ENCODE peak calls at places on chromosomes 5 and 9, in six cellular contexts. U, K, M, Z, L and V are unnamed samples.

GRCh38 chr5:14676320-14676719 is 11.8 kb downstream of the OTULIN start:
- DNase-seq in U (no peak), K (no peak), M (no peak), Z (no peak), L (peak), V (no peak)

GRCh38 chr9:125509476-125509875 is 197.5 kb downstream of the MAPKAP1 start:
- DNase-seq in U (no peak), K (no peak), M (no peak), Z (no peak), L (no peak), V (no peak)

GRCh38 chr5:137218471-137218870 is 280.7 kb downstream of the SPOCK1 start:
- DNase-seq in U (no peak), K (no peak), M (no peak), Z (no peak), L (no peak), V (no peak)

GRCh38 chr5:72268753-72269410 is 51.2 kb downstream of the MRPS27 start:
- DNase-seq in U (peak), K (peak), M (peak), Z (no peak), L (peak), V (peak)

GRCh38 chr5:3027185-3027865 is 275.8 kb upstream of the IRX2 start:
- DNase-seq in U (no peak), K (no peak), M (no peak), Z (no peak), L (no peak), V (no peak)

GRCh38 chr9:72983056-72983455 is 30.2 kb upstream of the ALDH1A1 start:
- DNase-seq in U (no peak), K (no peak), M (peak), Z (no peak), L (no peak), V (no peak)

GRCh38 chr5:153489611-153490010 is 859 bp upstream of the GRIA1 start:
- DNase-seq in U (no peak), K (no peak), M (no peak), Z (no peak), L (no peak), V (no peak)

GRCh38 chr5:153212471-153212870 is 278.0 kb upstream of the GRIA1 start:
- DNase-seq in U (no peak), K (no peak), M (no peak), Z (no peak), L (no peak), V (no peak)

GRCh38 chr5:150121448-150122157 is 34.0 kb downstream of the PDGFRB start:
- DNase-seq in U (no peak), K (no peak), M (no peak), Z (no peak), L (no peak), V (no peak)

GRCh38 chr9:83449166-83449565 is 89.0 kb downstream of the FRMD3 start:
- DNase-seq in U (no peak), K (no peak), M (no peak), Z (no peak), L (no peak), V (no peak)

GRCh38 chr5:155222393-155222792 is 208.8 kb downstream of the KIF4B start:
- DNase-seq in U (no peak), K (no peak), M (no peak), Z (no peak), L (no peak), V (no peak)

GRCh38 chr9:121133104-121133816 is 58.5 kb downstream of the CNTRL start:
- DNase-seq in U (no peak), K (peak), M (peak), Z (no peak), L (peak), V (no peak)

GRCh38 chr9:92100237-92100911 is 14.8 kb downstream of the SPTLC1 start:
- DNase-seq in U (peak), K (no peak), M (no peak), Z (no peak), L (no peak), V (peak)

GRCh38 chr5:102341918-102342317 is 45.8 kb upstream of the SLCO4C1 start:
- DNase-seq in U (no peak), K (no peak), M (no peak), Z (no peak), L (no peak), V (no peak)

GRCh38 chr9:136318769-136319241 is 8.5 kb upstream of the GPSM1 start:
- DNase-seq in U (no peak), K (no peak), M (no peak), Z (no peak), L (no peak), V (no peak)

GRCh38 chr5:122415481-122416120 is 103.6 kb downstream of the SNCAIP start:
- DNase-seq in U (peak), K (peak), M (peak), Z (no peak), L (peak), V (peak)

GRCh38 chr9:110180713-110181434 is 27.1 kb downstream of the C9orf152 start:
- DNase-seq in U (no peak), K (no peak), M (peak), Z (no peak), L (no peak), V (no peak)

GRCh38 chr5:58582004-58582403 is 871 bp upstream of the RAB3C start:
- DNase-seq in U (no peak), K (peak), M (no peak), Z (no peak), L (no peak), V (no peak)

GRCh38 chr5:152606739-152607138 is 201.7 kb upstream of the NMUR2 start:
- DNase-seq in U (no peak), K (no peak), M (no peak), Z (no peak), L (no peak), V (no peak)

GRCh38 chr9:306907-307306 is 92.2 kb downstream of the DOCK8 start:
- DNase-seq in U (no peak), K (peak), M (peak), Z (no peak), L (peak), V (no peak)

GRCh38 chr5:175494271-175495183 is 16.2 kb downstream of the SFXN1 start:
- DNase-seq in U (no peak), K (no peak), M (no peak), Z (no peak), L (no peak), V (no peak)

GRCh38 chr9:89319015-89319905 is 960 bp downstream of the SECISBP2 start:
- DNase-seq in U (no peak), K (no peak), M (no peak), Z (no peak), L (no peak), V (no peak)

GRCh38 chr9:24118170-24118569 is 292.1 kb upstream of the ELAVL2 start:
- DNase-seq in U (no peak), K (no peak), M (no peak), Z (no peak), L (no peak), V (no peak)

GRCh38 chr9:99724640-99725039 is 97.0 kb upstream of the NR4A3 start:
- DNase-seq in U (no peak), K (no peak), M (no peak), Z (no peak), L (no peak), V (no peak)

GRCh38 chr9:99721898-99722297 is 99.8 kb upstream of the NR4A3 start:
- DNase-seq in U (no peak), K (no peak), M (no peak), Z (no peak), L (no peak), V (no peak)

GRCh38 chr9:99722852-99723251 is 98.8 kb upstream of the NR4A3 start:
- DNase-seq in U (no peak), K (no peak), M (no peak), Z (no peak), L (no peak), V (no peak)

GRCh38 chr9:99725852-99726251 is 95.8 kb upstream of the NR4A3 start:
- DNase-seq in U (no peak), K (no peak), M (no peak), Z (no peak), L (no peak), V (no peak)

GRCh38 chr9:99720455-99721050 is 101.1 kb upstream of the NR4A3 start:
- DNase-seq in U (no peak), K (no peak), M (no peak), Z (peak), L (no peak), V (no peak)
- TF ChIP-seq ATF3 in U (no peak), K (no peak), M (no peak), Z (no peak), L (no peak), V (no peak)

DNA sequence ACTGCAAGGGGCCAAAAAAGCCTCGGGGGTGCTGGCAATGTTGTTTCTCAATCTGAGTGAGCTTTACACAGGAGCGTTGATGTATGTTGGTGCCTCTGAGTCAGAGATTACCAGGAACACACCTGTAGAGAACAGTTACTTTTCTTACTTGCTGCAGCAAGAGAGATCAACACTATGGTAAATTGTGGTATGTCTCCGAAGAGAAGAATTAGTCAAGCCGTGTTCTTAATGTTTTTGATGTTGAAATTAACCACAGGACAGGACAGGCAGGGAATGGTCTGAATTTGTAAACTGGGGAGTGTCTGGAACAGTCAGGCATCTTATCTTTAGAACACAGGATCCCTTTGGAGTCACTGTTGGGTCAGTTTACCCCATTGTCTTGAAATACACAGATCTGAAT is 285.7 kb downstream of the DNAH5 start:
- DNase-seq in U (no peak), K (no peak), M (no peak), Z (no peak), L (no peak), V (no peak)
- TF ChIP-seq ATF3 in U (no peak), K (no peak), M (no peak), Z (no peak), L (no peak), V (no peak)

GRCh38 chr9:132942541-132943182 is 1.8 kb downstream of the TSC1 start:
- DNase-seq in U (no peak), K (no peak), M (no peak), Z (no peak), L (no peak), V (no peak)
- TF ChIP-seq ATF3 in U (no peak), K (no peak), M (no peak), Z (no peak), L (no peak), V (no peak)

GRCh38 chr5:105616599-105616998 is 2054.0 kb upstream of the NUDT12 start:
- DNase-seq in U (no peak), K (no peak), M (no peak), Z (no peak), L (no peak), V (no peak)
- TF ChIP-seq ATF3 in U (no peak), K (no peak), M (no peak), Z (no peak), L (no peak), V (no peak)

GRCh38 chr9:96498796-96499195 is 48.8 kb downstream of the HABP4 start:
- DNase-seq in U (no peak), K (no peak), M (no peak), Z (no peak), L (no peak), V (no peak)
- TF ChIP-seq ATF3 in U (no peak), K (no peak), M (no peak), Z (no peak), L (no peak), V (no peak)

DNA sequence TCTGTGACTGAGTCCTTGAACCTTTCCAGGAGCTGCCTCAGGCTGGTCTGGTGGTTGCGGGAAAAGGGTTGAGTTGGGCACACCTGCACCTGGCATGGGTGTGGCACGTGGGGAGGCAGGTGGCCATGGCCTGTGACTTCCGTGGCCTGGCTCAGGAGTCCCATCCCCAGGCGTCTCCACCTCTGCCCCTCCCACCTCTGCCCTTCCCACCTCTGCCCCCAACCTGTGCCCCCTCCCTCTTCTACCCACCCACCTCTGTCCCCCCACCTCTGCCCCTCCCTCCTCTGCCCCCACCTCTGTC is 1.9 kb upstream of the QRFP start:
- DNase-seq in U (no peak), K (no peak), M (no peak), Z (no peak), L (peak), V (no peak)
- TF ChIP-seq ATF3 in U (no peak), K (no peak), M (no peak), Z (no peak), L (no peak), V (no peak)

GRCh38 chr9:16293610-16294009 is 576.9 kb downstream of the BNC2 start:
- DNase-seq in U (no peak), K (no peak), M (no peak), Z (no peak), L (no peak), V (no peak)

GRCh38 chr9:16290169-16290568 is 580.3 kb downstream of the BNC2 start:
- DNase-seq in U (no peak), K (no peak), M (no peak), Z (peak), L (no peak), V (no peak)

GRCh38 chr9:16289639-16290038 is 580.8 kb downstream of the BNC2 start:
- DNase-seq in U (no peak), K (no peak), M (no peak), Z (peak), L (no peak), V (no peak)

GRCh38 chr9:16291921-16292320 is 578.5 kb downstream of the BNC2 start:
- DNase-seq in U (no peak), K (no peak), M (no peak), Z (no peak), L (no peak), V (no peak)

GRCh38 chr9:16294371-16294770 is 576.1 kb downstream of the BNC2 start:
- DNase-seq in U (no peak), K (no peak), M (no peak), Z (no peak), L (no peak), V (no peak)
- TF ChIP-seq ATF3 in U (no peak), K (no peak), M (no peak), Z (no peak), L (no peak), V (no peak)

GRCh38 chr5:344668-345067 is 23.2 kb downstream of the AHRR start:
- DNase-seq in U (no peak), K (no peak), M (no peak), Z (no peak), L (no peak), V (no peak)

GRCh38 chr5:345404-346195 is 24.1 kb downstream of the AHRR start:
- DNase-seq in U (no peak), K (no peak), M (no peak), Z (no peak), L (peak), V (peak)

GRCh38 chr5:346229-346935 is 24.9 kb downstream of the AHRR start:
- DNase-seq in U (no peak), K (no peak), M (no peak), Z (no peak), L (peak), V (peak)

GRCh38 chr5:342501-343460 is 21.3 kb downstream of the AHRR start:
- DNase-seq in U (no peak), K (no peak), M (no peak), Z (no peak), L (peak), V (no peak)

GRCh38 chr5:343461-344401 is 22.2 kb downstream of the AHRR start:
- DNase-seq in U (peak), K (peak), M (peak), Z (no peak), L (no peak), V (peak)
- TF ChIP-seq ATF3 in U (no peak), K (no peak), M (no peak), Z (no peak), L (no peak), V (no peak)

GRCh38 chr5:173236531-173237501 is 1.8 kb upstream of the NKX2-5 start:
- DNase-seq in U (no peak), K (no peak), M (no peak), Z (no peak), L (no peak), V (no peak)
- TF ChIP-seq ATF3 in U (no peak), K (no peak), M (no peak), Z (no peak), L (no peak), V (no peak)